ENCODE peak calls at places on chromosomes 7 and 10, in four cellular contexts. I, F, U and A are unnamed samples. For H3K4me1, the result is how much of the 10 kb centered on the place peaks cover.

GRCh38 chr10:4174197-4174596 is 389.2 kb upstream of the KLF6 start:
- DNase-seq in U (peak), F (no peak), I (no peak), A (peak)

GRCh38 chr7:8260871-8261707 is 878 bp downstream of the ICA1 start:
- DNase-seq in I (peak), F (no peak), U (no peak), A (peak)

GRCh38 chr10:6912424-6912823 is 332.3 kb upstream of the PRKCQ start:
- DNase-seq in I (no peak), F (no peak), U (no peak), A (no peak)

GRCh38 chr7:41879113-41879385 is 176.2 kb upstream of the INHBA start:
- DNase-seq in U (no peak), I (no peak), F (no peak), A (no peak)

GRCh38 chr10:99630439-99630838 is 10.2 kb upstream of the SLC25A28 start:
- DNase-seq in I (no peak), U (peak), F (no peak), A (no peak)

GRCh38 chr10:89414146-89414878 is at the start of gene IFIT5:
- DNase-seq in I (peak), U (peak), F (peak), A (peak)

GRCh38 chr7:121379930-121380329 is 16.2 kb downstream of the FAM3C start:
- DNase-seq in F (no peak), U (no peak), I (no peak), A (no peak)

GRCh38 chr7:22664988-22665798 is 61.8 kb upstream of the IL6 start:
- DNase-seq in F (no peak), I (peak), U (no peak), A (no peak)

GRCh38 chr7:121475806-121476205 is 79.7 kb upstream of the FAM3C start:
- DNase-seq in F (no peak), U (peak), I (no peak), A (no peak)

GRCh38 chr10:45550903-45551302 is 121.7 kb downstream of the ZFAND4 start:
- DNase-seq in F (no peak), I (no peak), U (no peak), A (no peak)

GRCh38 chr7:69402696-69403095 is 195.6 kb upstream of the AUTS2 start:
- DNase-seq in F (no peak), I (no peak), U (no peak), A (no peak)

GRCh38 chr7:1725766-1726630 is 55.9 kb downstream of the ELFN1 start:
- DNase-seq in F (no peak), I (no peak), U (no peak), A (no peak)

GRCh38 chr10:71084061-71084817 is 128.1 kb upstream of the UNC5B start:
- DNase-seq in U (no peak), I (no peak), F (no peak), A (no peak)

GRCh38 chr7:1236132-1236655 is 3.5 kb downstream of the UNCX start:
- DNase-seq in I (no peak), U (peak), F (no peak), A (peak)

GRCh38 chr7:42605381-42605780 is 306.5 kb downstream of the C7orf25 start:
- DNase-seq in F (no peak), U (no peak), I (no peak), A (no peak)

GRCh38 chr10:78832281-78832680 is 236.5 kb upstream of the ZMIZ1 start:
- DNase-seq in F (no peak), U (no peak), I (no peak), A (no peak)

GRCh38 chr7:127287133-127287532 is 34.4 kb upstream of the GRM8 start:
- DNase-seq in I (no peak), F (no peak), U (no peak), A (peak)

GRCh38 chr7:23117841-23118240 is 12.3 kb downstream of the KLHL7 start:
- DNase-seq in F (no peak), I (no peak), U (no peak), A (no peak)

GRCh38 chr10:8051851-8052257 is 2.6 kb upstream of the GATA3 start:
- DNase-seq in F (no peak), I (no peak), U (no peak), A (peak)

GRCh38 chr10:71966046-71967004 is 2.1 kb downstream of the CHST3 start:
- DNase-seq in I (no peak), F (no peak), U (no peak), A (no peak)

GRCh38 chr10:57579926-57580325 is 687.8 kb downstream of the IPMK start:
- DNase-seq in U (peak), I (no peak), F (no peak), A (peak)

GRCh38 chr10:59585046-59585700 is 124.5 kb downstream of the SLC16A9 start:
- DNase-seq in U (no peak), I (no peak), F (no peak), A (no peak)

GRCh38 chr10:96495544-96495943 is 18.2 kb downstream of the TLL2 start:
- DNase-seq in I (no peak), F (no peak), U (no peak), A (no peak)

GRCh38 chr10:96493871-96494525 is 19.7 kb downstream of the TLL2 start:
- DNase-seq in I (no peak), F (no peak), U (no peak), A (no peak)

GRCh38 chr10:96491303-96491702 is 22.4 kb downstream of the TLL2 start:
- DNase-seq in U (no peak), I (no peak), F (no peak), A (peak)

GRCh38 chr10:96496281-96496925 is 17.3 kb downstream of the TLL2 start:
- DNase-seq in U (no peak), I (no peak), F (no peak), A (peak)

DNA sequence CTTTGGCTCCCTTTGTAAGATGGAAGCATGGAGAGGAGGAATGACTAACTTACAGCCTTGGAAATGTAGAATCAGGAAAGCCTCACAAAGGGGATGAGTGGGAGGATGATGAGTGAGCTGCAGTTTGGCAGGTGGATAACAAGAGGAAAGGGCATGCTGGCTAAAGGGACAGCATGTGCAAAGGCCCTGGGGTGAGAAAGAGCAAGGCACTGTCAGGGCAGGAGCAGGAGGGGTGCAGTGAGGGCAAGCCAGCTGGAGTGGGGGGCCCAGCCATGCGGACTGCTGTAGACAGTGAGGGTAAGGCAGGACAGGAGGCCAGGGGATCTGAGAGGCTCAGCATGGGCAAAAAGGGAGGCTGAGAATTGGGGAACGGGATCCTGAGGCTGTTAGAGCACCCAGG is 20.5 kb downstream of the TLL2 start:
- DNase-seq in F (no peak), U (no peak), I (no peak), A (no peak)
- TF ChIP-seq CREB1 in F (no peak), U (no peak), I (no peak), A (no peak)

GRCh38 chr7:100429637-100430449 is at the start of gene MEPCE:
- DNase-seq in I (peak), U (peak), F (peak), A (peak)

GRCh38 chr7:100430450-100431285 is 1.0 kb downstream of the MEPCE start:
- DNase-seq in F (no peak), I (peak), U (no peak), A (peak)

GRCh38 chr7:100432621-100433275 is 3.1 kb downstream of the MEPCE start:
- DNase-seq in I (no peak), U (no peak), F (no peak), A (no peak)

GRCh38 chr7:100432053-100432452 is 2.4 kb downstream of the MEPCE start:
- DNase-seq in U (no peak), I (no peak), F (no peak), A (no peak)

DNA sequence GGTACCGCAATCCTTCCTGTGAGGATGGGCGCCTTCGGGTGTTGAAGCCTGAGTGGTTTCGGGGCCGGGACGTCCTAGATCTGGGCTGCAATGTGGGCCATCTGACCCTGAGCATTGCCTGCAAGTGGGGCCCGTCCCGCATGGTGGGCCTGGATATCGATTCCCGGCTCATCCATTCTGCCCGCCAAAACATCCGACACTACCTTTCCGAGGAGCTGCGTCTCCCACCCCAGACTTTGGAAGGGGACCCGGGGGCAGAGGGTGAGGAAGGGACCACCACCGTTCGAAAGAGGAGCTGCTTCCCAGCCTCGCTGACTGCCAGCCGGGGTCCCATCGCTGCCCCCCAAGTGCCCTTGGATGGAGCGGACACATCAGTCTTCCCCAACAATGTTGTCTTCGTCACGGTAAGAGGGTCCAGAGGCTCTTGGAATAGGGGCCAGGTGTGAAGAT is 1.7 kb downstream of the MEPCE start:
- DNase-seq in I (no peak), F (no peak), U (no peak), A (no peak)
- H3K4me1 ChIP-seq in I (under half), F (under half), U (half or more), A (under half)

DNA sequence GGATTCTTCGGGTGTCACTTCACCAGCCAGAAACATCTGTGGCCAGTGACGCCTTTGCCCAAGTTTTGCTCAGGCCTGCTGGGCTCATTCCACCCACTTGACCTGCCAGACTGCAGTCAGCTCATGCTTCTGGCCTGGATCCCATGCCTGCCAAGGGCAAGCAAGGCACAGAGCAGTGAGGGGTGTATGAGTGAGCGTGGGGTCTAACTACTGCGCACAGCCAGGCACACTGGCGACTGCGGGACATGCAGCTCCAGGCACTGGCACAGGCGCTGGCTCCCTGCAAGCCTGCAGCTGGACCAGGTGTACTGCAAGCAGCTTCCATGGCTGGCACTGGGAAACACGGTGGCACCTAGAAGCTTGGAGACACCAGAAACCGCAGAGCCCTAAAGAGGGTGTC is 80.1 kb downstream of the MTERF1 start:
- DNase-seq in F (no peak), I (no peak), U (no peak), A (no peak)
- TF ChIP-seq JUNB in F (no peak), I (no peak), U (no peak), A (no peak)

DNA sequence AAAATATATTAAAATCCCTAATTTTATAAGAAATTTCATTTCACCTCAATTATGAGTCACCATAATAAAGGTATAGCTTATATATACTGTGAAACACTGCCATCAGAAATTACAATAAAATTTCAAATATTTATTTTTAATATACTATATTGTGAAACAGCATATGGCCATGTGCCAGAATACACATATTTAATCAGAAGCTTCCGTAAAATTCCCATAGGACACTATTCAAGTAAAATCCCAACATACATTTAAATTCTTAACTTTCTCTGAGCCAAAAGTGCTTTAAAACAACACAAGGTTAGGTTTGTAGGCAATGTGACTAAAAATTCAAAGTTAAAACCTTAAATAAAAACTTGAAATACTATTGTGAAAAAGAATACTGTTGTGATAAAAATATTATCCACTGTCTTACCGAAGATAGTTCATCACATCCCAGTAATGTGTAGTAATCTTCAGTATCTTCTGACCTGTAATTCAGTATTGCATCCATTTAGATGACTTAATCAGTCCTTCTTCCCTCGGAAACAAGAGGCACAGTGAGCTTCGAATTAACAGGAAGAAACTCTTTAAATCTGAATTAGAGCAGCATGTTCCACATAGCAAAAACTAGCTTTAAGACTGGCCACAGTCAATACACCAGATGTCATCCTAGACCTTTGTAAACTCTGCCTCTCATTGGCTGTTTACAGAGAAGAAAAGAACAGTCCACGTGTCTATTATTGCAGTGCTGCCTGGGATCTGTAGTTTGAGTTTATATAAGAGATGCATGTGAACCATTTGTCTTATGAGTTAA is at the start of gene DNAJC12:
- DNase-seq in F (no peak), U (peak), I (peak), A (peak)
- TF ChIP-seq CREB1 in F (no peak), U (no peak), I (no peak), A (no peak)

GRCh38 chr10:124460144-124460543 is 1.5 kb upstream of the LHPP start:
- DNase-seq in U (no peak), I (no peak), F (no peak), A (no peak)
- H3K4me1 ChIP-seq in U (under half), I (under half), F (under half), A (half or more)

GRCh38 chr10:33341638-33342037 is 7.2 kb upstream of the NRP1 start:
- DNase-seq in F (no peak), I (no peak), U (no peak), A (no peak)
- TF ChIP-seq JUNB in F (no peak), I (no peak), U (no peak), A (no peak)

GRCh38 chr7:101197991-101198390 is 2.8 kb downstream of the MOGAT3 start:
- DNase-seq in U (no peak), I (no peak), F (no peak), A (peak)
- TF ChIP-seq CREB1 in U (no peak), I (no peak), F (no peak), A (no peak)

GRCh38 chr10:110649652-110650264 is 5.6 kb downstream of the RBM20 start:
- DNase-seq in U (no peak), F (no peak), I (no peak), A (no peak)
- H3K4me1 ChIP-seq in U (under half), F (under half), I (under half), A (under half)

DNA sequence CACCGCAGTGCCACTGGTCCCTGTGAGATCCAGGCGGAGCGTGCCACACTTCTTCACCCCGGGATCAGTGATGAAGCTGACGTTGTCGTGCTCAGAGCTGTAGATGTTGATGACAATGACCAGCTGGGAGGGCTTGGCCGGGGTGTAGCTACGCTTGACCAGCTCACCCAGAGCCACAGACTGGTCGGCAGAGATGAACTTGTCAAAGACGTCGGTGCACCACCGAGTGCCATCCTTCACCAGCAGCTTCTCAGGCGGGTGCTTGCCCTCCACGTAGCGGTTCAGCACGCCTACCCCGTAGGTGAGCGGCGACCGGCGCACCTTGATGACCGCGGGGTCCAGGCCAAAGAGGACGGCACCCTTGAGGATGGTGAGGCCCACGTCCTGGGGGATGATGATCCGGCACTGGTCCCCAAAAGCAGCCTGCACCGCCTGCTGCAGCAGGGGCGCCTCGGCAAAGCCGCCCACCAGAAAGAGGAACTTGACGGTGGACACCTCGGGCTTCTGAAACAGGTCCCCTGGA is 54.2 kb downstream of the PNLIPRP2 start:
- DNase-seq in U (no peak), I (no peak), F (no peak), A (no peak)
- TF ChIP-seq JUNB in U (no peak), I (no peak), F (no peak), A (no peak)

GRCh38 chr10:110827872-110828271 is 43.9 kb upstream of the PDCD4 start:
- DNase-seq in I (no peak), U (no peak), F (no peak), A (no peak)
- TF ChIP-seq CREB1 in I (no peak), U (no peak), F (no peak), A (no peak)